ENCODE peak calls at places on chromosomes 16 and 17, in four cellular contexts. M is K562, U is H1, J is HepG2. T is an unnamed sample.

GRCh38 chr17:18069101-18069500 is 18.6 kb upstream of the DRG2 start:
- DNase-seq in U (no peak), M (no peak), J (no peak), T (no peak)

GRCh38 chr17:49850772-49851386 is 3.0 kb upstream of the TAC4 start:
- DNase-seq in J (no peak), U (peak), M (no peak), T (no peak)

GRCh38 chr16:7086842-7087616 is 245.6 kb upstream of the RBFOX1 start:
- DNase-seq in J (peak), U (peak), M (peak), T (no peak)

GRCh38 chr17:76473541-76473985 is 6.2 kb downstream of the AANAT start:
- DNase-seq in U (peak), M (no peak), J (no peak), T (no peak)

GRCh38 chr17:74042744-74043486 is 160.6 kb upstream of the RPL38 start:
- DNase-seq in U (no peak), M (peak), J (peak), T (no peak)

GRCh38 chr17:34135841-34136240 is 119.2 kb upstream of the CCL2 start:
- DNase-seq in U (no peak), M (no peak), J (no peak), T (no peak)

GRCh38 chr17:63304704-63305261 is 141.3 kb downstream of the CYB561 start:
- DNase-seq in M (no peak), U (no peak), J (no peak), T (no peak)

GRCh38 chr16:66389256-66390175 is 23.0 kb downstream of the CDH5 start:
- DNase-seq in M (no peak), U (no peak), J (no peak), T (no peak)

GRCh38 chr17:75843577-75844529 is at the start of gene UNC13D:
- DNase-seq in M (peak), U (no peak), J (peak), T (no peak)

GRCh38 chr17:16931318-16932060 is 40.4 kb downstream of the TNFRSF13B start:
- DNase-seq in J (no peak), U (no peak), M (no peak), T (no peak)

GRCh38 chr16:49755291-49755611 is 100.7 kb downstream of the ZNF423 start:
- DNase-seq in M (peak), U (no peak), J (no peak), T (no peak)

GRCh38 chr17:72766761-72767356 is 325.6 kb downstream of the SLC39A11 start:
- DNase-seq in M (no peak), J (no peak), U (no peak), T (no peak)

GRCh38 chr16:87918866-87919680 is 17.3 kb downstream of the CA5A start:
- DNase-seq in U (no peak), M (no peak), J (no peak), T (no peak)

GRCh38 chr16:76926595-76926994 is 264.4 kb upstream of the MON1B start:
- DNase-seq in U (no peak), J (no peak), M (no peak), T (no peak)

GRCh38 chr17:705011-705410 is 9.6 kb downstream of the VPS53 start:
- DNase-seq in J (no peak), U (no peak), M (no peak), T (no peak)

GRCh38 chr17:65588194-65588808 is 26.9 kb upstream of the AXIN2 start:
- DNase-seq in J (peak), U (no peak), M (no peak), T (no peak)

GRCh38 chr17:42389135-42389417 is 834 bp upstream of the STAT3 start:
- DNase-seq in M (peak), U (no peak), J (no peak), T (no peak)

GRCh38 chr17:2204393-2204792 is 99.2 kb downstream of the SMG6 start:
- DNase-seq in J (no peak), U (no peak), M (no peak), T (no peak)

GRCh38 chr17:60888812-60889709 is 211.4 kb downstream of the BCAS3 start:
- DNase-seq in J (no peak), U (no peak), M (no peak), T (no peak)

GRCh38 chr16:285146-286055 is 2.4 kb downstream of the PDIA2 start:
- DNase-seq in J (no peak), M (no peak), U (no peak), T (no peak)

GRCh38 chr16:14475370-14476139 is 154.5 kb downstream of the PARN start:
- DNase-seq in M (no peak), J (peak), U (no peak), T (no peak)

GRCh38 chr16:17283022-17283421 is 187.7 kb downstream of the XYLT1 start:
- DNase-seq in U (no peak), J (no peak), M (no peak), T (no peak)

GRCh38 chr16:8679156-8679555 is 4.7 kb downstream of the ABAT start:
- DNase-seq in M (no peak), U (no peak), J (no peak), T (no peak)

GRCh38 chr17:74592087-74592990 is at the start of gene CD300LD:
- DNase-seq in M (no peak), U (no peak), J (no peak), T (no peak)

GRCh38 chr16:67661101-67661661 is 421 bp downstream of the PARD6A start:
- DNase-seq in U (peak), J (no peak), M (no peak), T (no peak)

GRCh38 chr17:1252203-1252608 is 18.0 kb upstream of the BHLHA9 start:
- DNase-seq in U (no peak), J (no peak), M (no peak), T (no peak)

GRCh38 chr16:3022697-3023414 is 886 bp downstream of the HCFC1R1 start:
- DNase-seq in J (no peak), U (peak), M (no peak), T (no peak)

GRCh38 chr16:79146-80054 is 1.4 kb downstream of the MPG start:
- DNase-seq in U (no peak), J (no peak), M (no peak), T (no peak)

GRCh38 chr16:85918436-85918835 is 19.5 kb downstream of the IRF8 start:
- DNase-seq in U (no peak), M (no peak), J (no peak), T (no peak)

GRCh38 chr16:86917471-86918365 is 339.4 kb downstream of the FOXL1 start:
- DNase-seq in J (no peak), U (no peak), M (no peak), T (no peak)

GRCh38 chr17:72120878-72121163 is at the start of gene SOX9:
- DNase-seq in J (peak), M (no peak), U (peak), T (peak)

GRCh38 chr16:4840984-4841383 is 6.1 kb downstream of the GLYR1 start:
- DNase-seq in U (no peak), J (no peak), M (no peak), T (no peak)

GRCh38 chr17:81926451-81927144 is 937 bp downstream of the MAFG start:
- DNase-seq in J (peak), M (peak), U (no peak), T (no peak)
- TF ChIP-seq CBX5 in J (no peak), M (no peak), U (no peak), T (no peak)

GRCh38 chr17:54932711-54933110 is 32.1 kb downstream of the TOM1L1 start:
- DNase-seq in M (no peak), J (no peak), U (no peak), T (no peak)
- TF ChIP-seq CBX5 in M (no peak), J (no peak), U (no peak), T (no peak)

GRCh38 chr17:78878261-78878660 is 24.7 kb downstream of the CEP295NL start:
- DNase-seq in M (no peak), U (no peak), J (no peak), T (no peak)

GRCh38 chr17:78875738-78876597 is 27.0 kb downstream of the CEP295NL start:
- DNase-seq in U (no peak), M (no peak), J (no peak), T (no peak)

GRCh38 chr17:78873519-78874340 is 29.3 kb downstream of the CEP295NL start:
- DNase-seq in J (no peak), U (no peak), M (no peak), T (no peak)

GRCh38 chr17:78872486-78872885 is 30.5 kb downstream of the CEP295NL start:
- DNase-seq in U (no peak), J (no peak), M (no peak), T (no peak)

DNA sequence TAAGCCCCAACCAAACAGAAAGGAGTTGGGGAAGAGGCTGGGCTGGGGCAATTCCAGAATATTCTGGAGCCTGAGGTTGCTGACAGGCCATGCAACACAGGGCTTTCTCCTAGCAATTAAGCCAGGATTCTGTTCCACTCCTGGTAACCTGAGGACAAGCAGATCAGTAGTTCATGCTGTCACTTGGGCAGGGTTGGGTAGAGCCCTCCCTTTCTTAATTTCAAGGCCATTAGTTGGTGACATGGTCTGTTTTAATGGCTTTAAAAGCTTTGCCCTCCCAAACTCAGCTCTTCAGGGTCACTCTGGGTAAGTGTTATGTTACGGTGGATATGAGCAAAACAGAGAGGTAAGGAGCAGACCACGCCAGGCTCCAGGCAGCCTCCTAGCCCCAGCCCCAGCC is 27.7 kb downstream of the CEP295NL start:
- DNase-seq in U (no peak), J (no peak), M (no peak), T (no peak)
- TF ChIP-seq CBX5 in U (no peak), J (no peak), M (no peak), T (no peak)

DNA sequence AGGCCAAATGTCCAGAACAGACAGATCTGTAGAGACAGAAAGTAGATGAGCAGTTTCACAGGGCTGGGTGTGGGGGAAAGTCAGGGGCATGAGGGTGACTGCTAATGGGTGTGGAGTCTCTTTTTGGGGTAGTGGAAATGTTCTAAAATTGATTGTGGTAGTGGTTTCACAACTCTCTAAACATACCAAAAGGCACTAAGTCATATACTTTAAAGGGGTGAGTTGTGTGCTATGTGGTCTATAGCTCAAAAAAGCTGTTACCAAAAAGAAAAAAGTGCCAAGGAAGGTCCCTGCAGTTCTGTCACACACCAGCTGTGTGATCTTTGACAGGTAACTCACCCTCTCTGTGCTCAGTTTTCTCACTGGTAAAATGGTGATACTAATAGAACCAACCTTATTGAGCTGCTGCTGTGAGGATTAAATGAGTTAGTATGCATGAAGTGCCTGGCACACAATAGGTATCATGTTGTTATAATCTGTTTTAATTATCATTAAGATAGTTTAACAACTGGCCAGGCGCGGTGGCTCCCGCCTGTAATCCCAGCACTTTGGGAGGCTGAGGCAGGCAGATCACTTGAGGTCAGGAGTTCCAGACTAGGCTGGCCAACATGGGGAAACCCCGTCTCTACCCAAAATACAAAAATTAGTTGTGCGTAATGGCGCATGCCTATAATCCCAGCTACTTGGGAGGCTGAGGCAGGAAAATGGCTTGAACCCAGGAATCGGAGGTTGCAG is 10.3 kb downstream of the ITGAX start:
- DNase-seq in J (no peak), M (no peak), U (no peak), T (no peak)
- TF ChIP-seq CBX5 in J (no peak), M (no peak), U (no peak), T (no peak)

GRCh38 chr16:11066231-11066870 is 122.0 kb downstream of the CLEC16A start:
- DNase-seq in J (no peak), M (no peak), U (no peak), T (no peak)
- TF ChIP-seq CBX5 in J (no peak), M (no peak), U (no peak), T (no peak)

DNA sequence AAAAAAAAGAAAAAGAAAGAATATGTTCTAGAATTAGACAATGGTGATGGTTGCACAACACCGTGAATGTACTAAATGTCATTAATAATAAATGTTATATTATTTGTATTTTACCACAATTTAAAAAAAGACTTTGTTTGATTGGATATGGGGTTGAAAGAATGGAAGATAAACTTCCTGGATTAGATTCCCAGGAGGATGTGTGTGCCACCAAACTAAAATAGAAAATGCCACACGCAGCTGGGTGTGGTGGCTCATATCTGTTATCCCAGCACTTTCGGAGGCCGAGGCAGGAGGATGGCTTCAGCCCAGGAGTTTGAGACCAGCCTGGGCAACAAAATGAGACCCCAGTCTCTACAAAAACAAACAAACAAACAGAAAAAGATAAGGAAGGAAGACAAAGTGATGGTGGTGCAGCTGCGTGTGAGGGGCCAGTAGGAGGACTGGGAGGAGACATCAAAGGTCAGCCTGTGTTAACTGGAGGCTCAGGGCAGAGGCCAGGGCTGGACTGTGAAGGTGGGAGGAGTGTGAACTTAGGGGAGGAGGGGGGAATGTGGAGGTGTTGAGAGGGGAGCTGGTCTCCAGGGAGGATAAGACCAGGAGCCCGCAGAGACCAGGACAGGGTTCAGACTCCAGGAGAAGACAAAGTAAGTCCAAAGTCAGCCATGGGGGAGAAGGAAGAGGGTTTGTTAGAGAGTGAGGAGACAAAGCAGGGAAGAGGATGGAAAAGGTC is 4.1 kb downstream of the PECAM1 start:
- DNase-seq in J (peak), M (peak), U (no peak), T (no peak)
- TF ChIP-seq CBX5 in J (peak), M (no peak), U (no peak), T (no peak)

DNA sequence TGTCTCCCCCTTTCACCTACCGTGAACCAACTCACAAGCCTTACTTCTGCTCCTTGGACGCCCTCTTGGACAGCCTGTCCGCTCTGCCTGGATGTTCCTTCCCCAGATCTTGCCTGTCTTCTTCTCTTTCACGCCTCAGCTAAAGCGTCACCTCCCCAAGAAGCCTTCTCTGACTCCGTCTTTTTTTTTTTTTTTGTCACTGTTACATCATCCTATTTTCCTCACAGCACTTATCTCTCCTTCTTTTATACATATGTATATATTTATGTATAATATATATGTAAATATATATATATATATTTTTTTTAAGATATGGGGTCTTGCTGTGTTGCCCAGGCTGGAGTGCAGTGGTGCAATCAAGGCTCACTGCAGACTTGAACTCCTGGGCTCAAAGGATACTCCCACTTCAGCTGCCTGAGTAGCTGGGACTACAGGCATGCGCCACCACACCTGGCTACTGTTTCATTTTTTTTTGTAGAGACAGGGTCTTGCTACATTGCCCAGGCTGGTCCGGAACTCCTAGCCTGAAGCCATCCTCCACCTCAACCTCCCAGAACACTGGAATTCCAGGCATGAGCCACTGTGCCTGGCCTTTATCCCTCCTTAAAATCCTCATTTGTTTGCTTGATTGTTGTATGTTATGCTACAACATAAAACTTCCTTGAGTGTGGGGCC is 16.5 kb upstream of the AKTIP start:
- DNase-seq in J (no peak), M (no peak), U (no peak), T (no peak)
- TF ChIP-seq CBX5 in J (no peak), M (no peak), U (no peak), T (no peak)

GRCh38 chr16:83995756-83996155 is 27.7 kb downstream of the NECAB2 start:
- DNase-seq in U (peak), J (no peak), M (peak), T (no peak)

GRCh38 chr16:83996481-83997252 is 28.6 kb downstream of the NECAB2 start:
- DNase-seq in U (no peak), M (no peak), J (no peak), T (no peak)

GRCh38 chr16:83994703-83995102 is 26.7 kb downstream of the NECAB2 start:
- DNase-seq in U (no peak), J (no peak), M (no peak), T (no peak)

GRCh38 chr16:83992624-83993023 is 24.6 kb downstream of the NECAB2 start:
- DNase-seq in J (no peak), U (no peak), M (no peak), T (no peak)

DNA sequence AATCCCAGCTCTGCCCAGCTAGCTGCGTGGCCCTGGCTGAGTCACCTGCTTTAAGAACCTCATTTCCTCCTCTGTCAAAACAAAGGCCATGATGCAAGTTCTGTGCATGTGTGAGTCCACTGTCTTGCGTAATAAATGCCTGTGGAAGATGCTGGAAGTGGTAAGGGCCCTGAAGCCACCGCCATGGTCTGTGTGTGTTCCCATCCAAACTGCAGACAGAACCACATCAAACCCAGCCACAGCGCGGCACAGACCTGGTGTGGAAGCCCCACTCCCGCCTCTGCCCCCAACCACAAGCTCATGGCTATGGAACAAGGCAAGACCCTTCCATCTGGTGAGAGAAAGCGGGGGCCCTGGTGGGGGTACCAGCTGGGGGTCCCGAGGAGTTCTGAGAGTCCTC is 26.0 kb downstream of the NECAB2 start:
- DNase-seq in J (peak), U (no peak), M (no peak), T (no peak)
- TF ChIP-seq CBX5 in J (no peak), U (no peak), M (no peak), T (no peak)

DNA sequence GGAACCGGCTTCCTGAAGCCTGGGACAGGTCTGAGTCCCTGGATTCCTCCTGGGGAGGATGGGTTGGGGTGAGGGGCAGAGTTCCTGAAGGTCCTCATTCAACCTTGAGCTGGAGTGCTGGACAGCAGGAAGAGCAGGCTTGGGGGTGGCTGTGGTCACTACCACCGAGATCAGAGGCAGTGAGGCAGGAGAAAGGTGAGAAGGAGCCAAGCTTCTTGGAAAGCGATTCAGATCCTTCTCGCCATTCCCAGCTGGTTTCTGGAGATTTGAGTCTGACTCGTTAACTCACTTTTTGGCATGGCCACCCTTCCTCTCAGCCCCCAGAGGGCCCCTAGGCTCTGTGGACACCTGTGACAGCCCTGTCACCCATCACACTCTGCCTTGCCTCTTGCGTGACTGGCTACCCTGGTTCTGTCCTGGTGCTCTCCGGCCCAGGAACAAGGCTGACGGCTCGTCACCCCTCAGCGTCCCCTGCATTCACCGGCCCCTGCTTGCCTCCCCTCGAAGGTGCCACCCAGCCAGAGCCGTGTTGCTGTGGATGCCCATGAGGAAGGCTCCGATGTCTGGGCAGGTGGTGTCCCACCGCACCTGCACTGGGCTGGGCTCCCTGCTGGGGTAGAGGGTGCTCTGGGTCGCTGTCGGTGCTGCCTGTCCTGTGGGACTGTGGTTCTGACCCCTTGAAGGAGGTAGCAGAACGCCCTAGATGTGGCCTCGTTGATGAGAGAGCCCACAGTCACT is 9.7 kb upstream of the TIMP2 start:
- DNase-seq in M (no peak), U (no peak), J (no peak), T (no peak)
- TF ChIP-seq CBX5 in M (no peak), U (no peak), J (no peak), T (no peak)

T was measured in GM12878.